ENCODE peak calls at places on chromosome 7, in six cellular contexts. L, Z, U, O, R and Q are unnamed samples.

GRCh38 chr7:71682181-71682580 is 550.2 kb downstream of the GALNT17 start:
- DNase-seq in L (no peak), O (no peak), U (no peak), Z (no peak), R (no peak), Q (no peak)

GRCh38 chr7:7014827-7015610 is 167.3 kb upstream of the C1GALT1 start:
- DNase-seq in O (no peak), R (no peak), L (no peak), Z (no peak), U (no peak), Q (no peak)

GRCh38 chr7:156000601-156001396 is 188.5 kb upstream of the SHH start:
- DNase-seq in L (no peak), U (no peak), R (no peak), O (no peak), Z (no peak), Q (peak)

GRCh38 chr7:124246262-124246863 is 213.5 kb upstream of the TMEM229A start:
- DNase-seq in R (peak), Z (no peak), O (no peak), L (no peak), U (peak), Q (no peak)

GRCh38 chr7:80134536-80135305 is at the start of gene GNAI1:
- DNase-seq in O (no peak), Z (no peak), L (peak), U (peak), R (peak), Q (peak)

GRCh38 chr7:6273917-6274630 is 1.6 kb upstream of the CYTH3 start:
- DNase-seq in L (no peak), O (no peak), U (no peak), R (no peak), Z (no peak), Q (no peak)

GRCh38 chr7:12647364-12648219 is 39.8 kb upstream of the ARL4A start:
- DNase-seq in Z (peak), O (no peak), R (peak), L (peak), U (no peak), Q (no peak)

GRCh38 chr7:106448992-106449859 is 164.4 kb upstream of the NAMPT start:
- DNase-seq in O (no peak), Z (no peak), L (no peak), R (no peak), U (no peak), Q (no peak)

GRCh38 chr7:88278881-88279280 is 27.8 kb downstream of the STEAP4 start:
- DNase-seq in U (peak), Z (no peak), O (no peak), L (no peak), R (no peak), Q (peak)

GRCh38 chr7:104962781-104963180 is 51.2 kb upstream of the KMT2E start:
- DNase-seq in L (no peak), R (no peak), O (no peak), U (no peak), Z (no peak), Q (no peak)

GRCh38 chr7:55477781-55478374 is 94.4 kb downstream of the VOPP1 start:
- DNase-seq in O (no peak), Z (no peak), U (no peak), R (no peak), L (no peak), Q (no peak)

GRCh38 chr7:7539152-7539551 is 3.5 kb upstream of the COL28A1 start:
- DNase-seq in R (no peak), L (no peak), Z (no peak), O (no peak), U (no peak), Q (no peak)

GRCh38 chr7:133275441-133276105 is 22.7 kb downstream of the EXOC4 start:
- DNase-seq in O (no peak), U (no peak), Z (no peak), R (no peak), L (no peak), Q (no peak)

GRCh38 chr7:3063016-3063753 is 19.5 kb upstream of the CARD11 start:
- DNase-seq in Z (no peak), L (no peak), R (no peak), O (no peak), U (no peak), Q (no peak)

GRCh38 chr7:539731-540411 is 20.2 kb upstream of the PDGFA start:
- DNase-seq in U (no peak), Z (peak), L (peak), O (no peak), R (peak), Q (no peak)

GRCh38 chr7:4958477-4959301 is at the start of gene MMD2:
- DNase-seq in R (no peak), Z (no peak), O (no peak), U (no peak), L (no peak), Q (no peak)

GRCh38 chr7:24591152-24591551 is 17.9 kb downstream of the PALS2 start:
- DNase-seq in Z (no peak), R (no peak), L (no peak), U (no peak), O (no peak), Q (no peak)

GRCh38 chr7:36448781-36449379 is 59.2 kb downstream of the ANLN start:
- DNase-seq in L (no peak), Z (no peak), R (peak), O (no peak), U (peak), Q (no peak)

GRCh38 chr7:104093127-104093526 is 103.7 kb upstream of the RELN start:
- DNase-seq in U (no peak), O (no peak), R (no peak), L (no peak), Z (no peak), Q (no peak)

GRCh38 chr7:151871904-151872303 is 5.0 kb downstream of the PRKAG2 start:
- DNase-seq in R (no peak), L (peak), O (no peak), U (no peak), Z (no peak), Q (peak)

GRCh38 chr7:128810473-128810872 is 18.7 kb downstream of the CCDC136 start:
- DNase-seq in Z (no peak), R (no peak), U (no peak), L (no peak), O (no peak), Q (no peak)

GRCh38 chr7:107995184-107996071 is 7.5 kb downstream of the LAMB1 start:
- DNase-seq in Z (peak), U (peak), O (no peak), L (peak), R (peak), Q (no peak)

GRCh38 chr7:99141756-99142726 is 1.9 kb downstream of the SMURF1 start:
- DNase-seq in Z (peak), R (peak), L (peak), U (peak), O (no peak), Q (peak)

GRCh38 chr7:99143853-99144672 is at the start of gene SMURF1:
- DNase-seq in U (peak), R (peak), O (no peak), Z (peak), L (peak), Q (peak)

GRCh38 chr7:99141334-99141733 is 2.6 kb downstream of the SMURF1 start:
- DNase-seq in L (no peak), O (no peak), Z (no peak), R (no peak), U (no peak), Q (no peak)

GRCh38 chr7:99142727-99143521 is 984 bp downstream of the SMURF1 start:
- DNase-seq in U (peak), L (peak), R (peak), O (peak), Z (peak), Q (peak)

DNA sequence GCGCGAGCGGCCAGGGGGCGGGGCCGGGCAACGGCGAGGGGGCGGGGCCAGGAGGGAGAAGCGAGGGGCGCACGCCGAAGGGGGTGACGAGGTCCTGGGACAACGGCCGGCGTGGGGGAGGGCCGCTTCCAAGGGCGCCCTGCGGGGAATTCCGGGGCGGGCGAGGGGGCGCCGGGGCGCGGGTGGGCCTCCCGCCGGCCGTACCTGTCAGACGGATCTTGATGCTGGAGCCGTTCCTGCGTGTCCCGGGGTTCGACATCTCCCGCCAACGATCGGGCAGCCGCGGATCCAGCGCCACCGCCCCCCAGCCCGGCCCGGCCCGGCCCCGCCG is 421 bp downstream of the SMURF1 start:
- DNase-seq in U (no peak), O (no peak), L (no peak), R (no peak), Z (no peak), Q (no peak)
- TF ChIP-seq POLR2A in U (no peak), O (no peak), L (no peak), R (no peak), Z (no peak), Q (no peak)

GRCh38 chr7:157862731-157863130 is 525.9 kb downstream of the DNAJB6 start:
- DNase-seq in Z (no peak), R (no peak), L (no peak), U (no peak), O (no peak), Q (no peak)

GRCh38 chr7:157861551-157861950 is 524.7 kb downstream of the DNAJB6 start:
- DNase-seq in R (no peak), L (no peak), Z (no peak), U (no peak), O (no peak), Q (no peak)

GRCh38 chr7:157857578-157858075 is 520.8 kb downstream of the DNAJB6 start:
- DNase-seq in O (no peak), R (no peak), L (no peak), U (no peak), Z (no peak), Q (no peak)

GRCh38 chr7:157861031-157861491 is 524.3 kb downstream of the DNAJB6 start:
- DNase-seq in O (no peak), L (no peak), Z (no peak), R (no peak), U (no peak), Q (no peak)

DNA sequence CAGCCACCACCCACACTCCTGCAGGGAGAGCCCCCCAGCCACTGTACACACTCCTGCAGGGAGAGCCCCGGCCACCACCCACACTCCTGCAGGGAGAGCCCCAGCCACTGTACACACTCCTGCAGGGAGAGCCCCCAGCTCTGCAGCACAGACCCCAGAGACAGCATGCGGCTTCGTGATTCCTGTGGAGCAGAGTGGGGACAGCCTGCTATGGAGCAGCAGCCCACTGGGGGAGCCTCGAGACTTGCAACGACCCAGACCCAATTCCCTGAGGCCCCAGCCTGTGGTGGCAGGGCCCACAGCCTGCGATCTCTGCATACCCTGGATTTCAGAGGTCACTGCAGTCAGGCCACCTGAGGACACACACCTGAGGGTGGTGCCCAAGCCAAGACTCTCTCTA is 523.1 kb downstream of the DNAJB6 start:
- DNase-seq in L (no peak), R (no peak), O (no peak), U (no peak), Z (no peak), Q (no peak)
- H3K4me3 ChIP-seq in L (no peak), R (no peak), O (no peak), U (no peak), Z (no peak), Q (no peak)

GRCh38 chr7:157397751-157398691 is 61.2 kb downstream of the DNAJB6 start:
- DNase-seq in R (peak), U (peak), Z (peak), L (peak), O (no peak), Q (peak)
- TF ChIP-seq MYC in R (no peak), U (no peak), Z (peak), L (no peak), O (no peak), Q (no peak)

DNA sequence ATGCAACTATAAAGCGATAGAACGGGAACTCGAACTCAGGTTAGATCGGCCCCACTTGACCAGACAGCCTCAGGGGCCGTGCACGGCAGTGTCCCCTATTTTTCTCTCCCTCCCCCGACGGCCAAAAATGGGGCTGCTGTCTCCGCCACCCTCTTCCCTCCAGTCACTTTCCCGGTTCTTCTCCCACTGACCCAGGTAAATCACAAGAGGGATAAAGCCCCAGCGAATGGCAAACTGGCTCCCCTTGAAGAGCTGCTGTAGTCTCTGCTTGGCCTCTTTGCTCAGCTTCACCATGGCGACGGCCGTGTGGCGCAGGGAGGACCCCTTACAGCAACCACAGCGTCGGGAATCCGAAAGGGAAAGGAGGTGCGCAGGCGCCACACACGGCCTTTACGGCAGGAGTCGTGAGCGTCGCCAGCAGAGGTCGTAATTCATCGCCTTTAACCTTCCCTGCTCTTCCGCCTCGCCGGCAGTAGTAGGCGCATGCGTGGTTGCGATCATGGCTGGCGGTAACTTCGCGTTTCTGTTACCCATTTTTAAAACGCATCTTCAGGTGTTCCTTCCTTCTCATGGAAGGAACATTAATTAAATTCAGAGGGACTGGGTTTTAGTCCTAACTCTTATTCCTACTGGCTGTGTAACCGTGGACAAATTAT is at the start of gene TOMM7:
- DNase-seq in U (peak), O (peak), R (peak), L (peak), Z (peak), Q (peak)
- TF ChIP-seq POLR2A in U (peak), O (peak), R (peak), L (peak), Z (peak), Q (peak)

DNA sequence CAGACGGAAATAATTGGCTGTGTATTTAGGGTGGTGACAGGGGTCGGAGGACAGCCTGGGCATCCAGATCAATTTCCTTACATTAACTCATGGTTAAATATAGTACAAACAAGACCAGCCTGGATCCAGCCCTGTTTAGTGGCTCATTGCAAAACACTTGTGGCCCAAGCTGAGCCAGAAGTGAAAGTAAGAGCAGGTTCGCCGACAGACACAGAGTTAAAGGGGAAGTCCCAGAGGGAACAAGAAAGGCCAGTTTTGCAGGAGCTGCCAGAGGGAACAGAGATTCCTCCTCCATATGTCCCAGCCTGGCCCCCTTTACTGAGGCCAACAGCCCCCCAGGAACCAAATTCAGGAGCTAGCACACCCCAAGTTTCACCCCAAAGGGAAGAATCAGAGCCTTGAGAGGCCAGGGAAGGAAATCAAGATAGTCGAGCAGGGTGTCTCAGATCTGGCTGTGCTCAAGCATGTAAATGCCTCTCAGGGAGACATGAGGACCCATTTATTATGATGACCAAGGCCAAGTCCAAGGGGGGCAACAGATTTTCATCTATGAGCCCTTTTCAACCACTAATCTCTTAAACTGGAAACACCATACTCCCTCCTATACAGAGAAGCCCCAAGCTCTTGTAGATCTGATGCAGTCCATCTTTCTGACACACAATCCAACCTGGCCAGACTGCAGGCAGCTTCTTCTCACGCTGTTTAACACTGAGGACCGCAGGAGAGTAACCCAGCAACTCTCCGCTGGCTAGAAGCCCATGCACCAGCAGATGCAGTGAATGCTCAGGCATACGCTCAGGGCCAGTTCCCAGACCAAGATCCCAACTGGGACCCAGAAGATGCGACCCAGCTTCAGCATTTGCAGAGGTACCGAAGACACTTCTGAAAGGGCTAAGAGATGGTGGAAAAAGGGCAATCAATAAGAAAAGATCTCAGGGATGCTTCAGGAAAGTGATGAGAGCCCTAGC is 15.9 kb upstream of the ADCK2 start:
- DNase-seq in L (no peak), U (peak), Z (no peak), O (no peak), R (peak), Q (peak)
- H3K4me3 ChIP-seq in L (no peak), U (peak), Z (no peak), O (peak), R (peak), Q (peak)

GRCh38 chr7:137903382-137904169 is 56.8 kb upstream of the DGKI start:
- DNase-seq in Z (peak), O (peak), R (peak), L (peak), U (peak), Q (peak)
- TF ChIP-seq MYC in Z (no peak), O (no peak), R (no peak), L (no peak), U (no peak), Q (no peak)

GRCh38 chr7:28685660-28686417 is 272.3 kb downstream of the TRIL start:
- DNase-seq in R (peak), Z (peak), U (peak), L (peak), O (no peak), Q (peak)
- TF ChIP-seq POLR2A in R (no peak), Z (no peak), U (peak), L (no peak), O (no peak), Q (no peak)

DNA sequence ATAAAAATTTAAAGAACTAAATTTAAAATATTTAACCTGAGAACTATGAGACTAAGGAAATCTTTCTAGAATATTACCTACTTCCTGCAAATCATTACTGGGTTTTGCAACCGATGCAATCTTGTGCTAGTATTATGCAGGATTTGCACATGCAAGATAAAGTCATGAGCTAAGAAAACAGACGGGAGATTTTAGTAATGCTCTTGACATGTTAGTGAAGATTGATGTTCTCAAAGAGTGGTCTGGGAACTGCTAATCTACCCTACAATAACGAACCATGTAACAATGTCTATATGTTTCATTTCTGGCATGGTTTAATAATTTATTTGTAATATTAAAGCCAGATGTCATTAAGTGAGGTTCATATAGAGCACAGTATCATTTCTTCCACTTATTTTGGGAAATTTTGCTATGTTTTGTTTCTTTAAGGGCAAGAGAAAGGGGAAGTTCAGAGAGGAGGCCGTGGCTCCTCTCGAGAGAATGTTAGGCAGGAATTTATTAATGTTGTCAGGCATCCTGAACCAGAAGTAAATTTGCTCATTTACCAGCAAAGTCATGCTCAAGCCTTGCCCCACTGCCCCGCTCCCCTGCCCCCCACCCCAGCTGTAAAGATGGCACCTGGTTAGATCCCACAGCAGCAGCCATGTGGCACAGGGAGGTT is 22.8 kb downstream of the LRRC17 start:
- DNase-seq in Z (no peak), U (no peak), L (no peak), R (no peak), O (no peak), Q (peak)
- H3K4me3 ChIP-seq in Z (no peak), U (no peak), L (no peak), R (no peak), O (no peak), Q (no peak)